ENCODE peak calls at places on chromosomes 3 and 15, in seven cellular contexts. V is OCI-LY7, F is SK-N-SH, N is MM.1S, O is hepatocyte, Y is HCT116, D is neural progenitor cell. T is an unnamed sample.

GRCh38 chr15:48643776-48644497 is 1.6 kb downstream of the FBN1 start:
- DNase-seq in O (no peak), F (no peak), N (no peak), Y (no peak), V (no peak), D (peak; percentile 30), T (peak; percentile 4)

GRCh38 chr15:94912760-94913159 is 681.4 kb downstream of the MCTP2 start:
- DNase-seq in D (no peak), N (no peak), O (no peak), V (no peak), F (no peak), Y (no peak), T (no peak)

GRCh38 chr3:50587806-50588758 is 18.8 kb downstream of the HEMK1 start:
- DNase-seq in D (no peak), V (no peak), Y (no peak), O (no peak), N (no peak), F (no peak), T (no peak)

GRCh38 chr3:50192689-50193141 is 1.3 kb downstream of the GNAT1 start:
- DNase-seq in O (peak; percentile 72), V (peak; percentile 79), F (peak; percentile 88), Y (peak; percentile 43), D (peak; percentile 81), N (peak; percentile 64), T (peak; percentile 85)

GRCh38 chr15:60799885-60800728 is 321.2 kb upstream of the ICE2 start:
- DNase-seq in O (no peak), V (no peak), Y (no peak), N (no peak), D (no peak), F (peak; percentile 44), T (no peak)

GRCh38 chr3:12840591-12841084 is 727 bp downstream of the RPL32 start:
- DNase-seq in Y (no peak), O (no peak), F (no peak), N (no peak), V (peak; percentile 36), D (no peak), T (no peak)

GRCh38 chr3:94395851-94396250 is 333.0 kb downstream of the NSUN3 start:
- DNase-seq in F (no peak), O (no peak), V (no peak), N (no peak), Y (no peak), D (no peak), T (no peak)

GRCh38 chr3:56858331-56858730 is 56.6 kb upstream of the ARHGEF3 start:
- DNase-seq in V (no peak), N (no peak), O (no peak), F (no peak), Y (no peak), D (no peak), T (no peak)

GRCh38 chr3:53028641-53029040 is 17.2 kb downstream of the SFMBT1 start:
- DNase-seq in N (no peak), O (no peak), Y (no peak), V (no peak), F (no peak), D (no peak), T (no peak)

GRCh38 chr3:8865697-8866096 is 96.3 kb upstream of the OXTR start:
- DNase-seq in O (no peak), F (no peak), V (no peak), Y (no peak), N (no peak), D (no peak), T (no peak)

GRCh38 chr3:153855772-153856171 is 265.4 kb upstream of the ARHGEF26 start:
- DNase-seq in V (no peak), Y (no peak), O (no peak), F (no peak), N (no peak), D (no peak), T (no peak)

GRCh38 chr3:53845881-53846133 is 412 bp downstream of the CHDH start:
- DNase-seq in Y (no peak), D (no peak), V (no peak), F (peak; percentile 75), O (no peak), N (no peak), T (no peak)

GRCh38 chr3:38805765-38806386 is 10.1 kb downstream of the SCN10A start:
- DNase-seq in F (no peak), Y (peak; percentile 46), V (peak; percentile 68), D (peak; percentile 95), O (peak; percentile 88), N (peak; percentile 84), T (peak; percentile 85)

GRCh38 chr3:123584284-123584987 is 417 bp downstream of the HACD2 start:
- DNase-seq in F (peak; percentile 79), V (peak; percentile 44), Y (no peak), N (no peak), D (no peak), O (peak; percentile 72), T (peak; percentile 48)

GRCh38 chr3:176992565-176992964 is 204.7 kb downstream of the TBL1XR1 start:
- DNase-seq in N (no peak), F (no peak), D (no peak), V (no peak), Y (no peak), O (no peak), T (no peak)
- TF ChIP-seq CTCF in N (no peak), F (no peak), D (no peak), V (no peak), Y (no peak), O (no peak), T (no peak)

GRCh38 chr3:71154846-71155245 is 428.7 kb downstream of the FOXP1 start:
- DNase-seq in O (no peak), F (no peak), N (no peak), V (no peak), D (no peak), Y (no peak), T (no peak)
- TF ChIP-seq EZH2phosphoT487 in O (no peak), F (no peak), N (no peak), V (no peak), D (no peak), Y (no peak), T (no peak)

GRCh38 chr15:98581715-98582114 is 66.6 kb upstream of the IGF1R start:
- DNase-seq in Y (no peak), F (no peak), O (no peak), D (no peak), V (no peak), N (no peak), T (peak; percentile 33)
- TF ChIP-seq CTCF in Y (peak; percentile 45), F (peak; percentile 21), O (peak; percentile 32), D (peak; percentile 47), V (peak; percentile 31), N (no peak), T (peak; percentile 38)

DNA sequence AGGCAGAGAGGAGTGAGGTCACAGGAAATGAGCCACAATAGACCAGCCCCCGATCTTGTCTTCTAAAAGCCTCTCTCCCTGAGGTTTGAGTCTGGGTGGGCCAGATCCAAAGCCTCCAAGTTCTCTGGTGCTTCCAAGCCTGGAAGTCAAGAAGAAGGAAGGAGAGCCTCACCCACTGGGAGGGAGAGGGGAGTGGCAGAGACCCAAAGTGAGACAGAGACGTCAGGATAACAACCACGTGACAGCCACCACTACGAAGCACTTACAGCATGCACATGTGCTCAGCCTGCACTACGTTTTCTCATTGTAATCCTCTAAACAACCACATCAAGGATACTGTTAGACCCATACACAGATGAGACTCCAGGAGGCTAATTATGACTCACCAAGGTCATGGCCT is 197.3 kb upstream of the LINGO1 start:
- DNase-seq in N (no peak), F (no peak), O (no peak), D (no peak), V (no peak), Y (peak; percentile 6), T (no peak)
- TF ChIP-seq EZH2phosphoT487 in N (no peak), F (no peak), O (no peak), D (no peak), V (no peak), Y (no peak), T (no peak)

GRCh38 chr15:100987143-100987542 is 68.0 kb downstream of the LRRK1 start:
- DNase-seq in D (no peak), V (no peak), F (no peak), O (no peak), N (no peak), Y (no peak), T (no peak)
- TF ChIP-seq CTCF in D (no peak), V (no peak), F (no peak), O (no peak), N (no peak), Y (no peak), T (no peak)

GRCh38 chr3:58034738-58035511 is 26.7 kb downstream of the FLNB start:
- DNase-seq in O (no peak), Y (no peak), N (peak; percentile 90), F (no peak), D (peak; percentile 53), V (no peak), T (no peak)
- TF ChIP-seq EZH2phosphoT487 in O (no peak), Y (no peak), N (no peak), F (no peak), D (no peak), V (no peak), T (no peak)

DNA sequence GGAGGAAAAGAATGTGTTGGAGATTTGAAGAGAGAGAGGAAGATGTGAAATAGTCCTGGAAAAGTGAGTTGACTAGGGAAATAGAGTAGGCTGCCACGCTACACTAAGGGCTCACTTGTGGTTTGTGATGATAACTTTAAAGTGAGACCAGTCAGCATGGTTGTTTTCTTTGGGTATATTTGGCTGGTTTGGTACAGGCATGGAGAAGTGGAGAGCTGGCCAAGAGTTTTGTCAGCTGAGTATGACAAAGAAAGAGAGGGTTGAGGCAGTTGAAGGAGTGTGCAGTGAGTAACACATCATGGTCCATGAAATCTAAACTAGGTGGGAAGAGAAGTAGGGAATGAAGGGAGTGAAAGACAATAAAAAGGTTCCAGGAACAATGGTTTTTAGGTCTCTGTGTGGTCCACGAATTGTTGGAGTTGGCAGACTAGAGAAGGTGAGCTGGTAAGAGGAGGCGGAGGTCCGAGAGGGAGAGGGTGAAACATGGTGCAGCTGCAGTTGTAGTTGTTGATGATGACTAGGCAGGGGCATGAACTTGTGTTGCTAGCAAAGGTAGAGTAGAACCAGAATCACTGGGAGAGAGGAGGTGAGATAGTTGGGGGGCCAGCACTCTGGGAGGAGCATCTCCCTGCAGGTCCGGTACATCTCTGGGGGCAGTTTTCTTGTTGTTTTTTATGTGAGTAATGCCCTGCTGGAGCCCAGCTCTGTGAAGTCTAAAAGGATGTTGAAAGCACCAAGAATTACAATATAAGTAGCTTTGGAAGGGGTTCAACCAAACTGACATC is 21.0 kb downstream of the ZNF80 start:
- DNase-seq in N (no peak), Y (no peak), F (no peak), O (no peak), V (no peak), D (no peak), T (no peak)
- TF ChIP-seq CTCF in N (no peak), Y (no peak), F (no peak), O (no peak), V (no peak), D (no peak), T (no peak)